ENCODE peak calls at places on chromosomes 11 and 22, in four cellular contexts. P, L, B and G are unnamed samples.

GRCh38 chr11:82080160-82080559 is 653.5 kb downstream of the FAM181B start:
- DNase-seq in P (peak; percentile 0), L (no peak), B (no peak), G (no peak)

GRCh38 chr11:2934057-2934550 is 4.9 kb upstream of the PHLDA2 start:
- DNase-seq in P (no peak), L (no peak), B (no peak), G (no peak)

GRCh38 chr11:8356731-8357504 is 93.2 kb upstream of the LMO1 start:
- DNase-seq in P (no peak), L (no peak), B (no peak), G (no peak)

GRCh38 chr11:8720376-8720775 is 37.8 kb downstream of the RPL27A start:
- DNase-seq in P (peak; percentile 18), L (no peak), B (no peak), G (no peak)

GRCh38 chr11:123233978-123234340 is 38.9 kb upstream of the CLMP start:
- DNase-seq in P (no peak), L (no peak), B (no peak), G (no peak)

GRCh38 chr11:92941676-92942571 is 27.5 kb upstream of the MTNR1B start:
- DNase-seq in P (peak; percentile 50), L (no peak), B (peak; percentile 64), G (peak; percentile 24)

GRCh38 chr11:109075976-109076375 is 346.0 kb upstream of the C11orf87 start:
- DNase-seq in P (no peak), L (no peak), B (no peak), G (no peak)

GRCh38 chr11:92651159-92651558 is 318.3 kb upstream of the MTNR1B start:
- DNase-seq in P (no peak), L (no peak), B (no peak), G (no peak)

GRCh38 chr11:133842730-133843129 is 2.6 kb downstream of the SPATA19 start:
- DNase-seq in P (no peak), L (no peak), B (no peak), G (no peak)

GRCh38 chr11:126327280-126328000 is 23.6 kb downstream of the DCPS start:
- DNase-seq in P (no peak), L (no peak), B (no peak), G (no peak)

GRCh38 chr22:37986371-37986770 is 2.0 kb upstream of the SOX10 start:
- DNase-seq in P (no peak), L (no peak), B (no peak), G (no peak)

GRCh38 chr22:37982938-37983859 is 1.2 kb downstream of the SOX10 start:
- DNase-seq in P (no peak), L (no peak), B (no peak), G (no peak)

GRCh38 chr22:37983860-37984791 is at the start of gene SOX10:
- DNase-seq in P (no peak), L (no peak), B (no peak), G (no peak)

GRCh38 chr22:37985751-37986281 is 1.5 kb upstream of the SOX10 start:
- DNase-seq in P (no peak), L (no peak), B (no peak), G (no peak)

GRCh38 chr22:37985050-37985585 is 763 bp upstream of the SOX10 start:
- DNase-seq in P (no peak), L (no peak), B (no peak), G (no peak)
- H3K4me1 ChIP-seq in P (no peaks in the 10 kb centered on the region), L (peaks cover 33% of the 10 kb centered on the region), B (no peaks in the 10 kb centered on the region), G (no peaks in the 10 kb centered on the region)

DNA sequence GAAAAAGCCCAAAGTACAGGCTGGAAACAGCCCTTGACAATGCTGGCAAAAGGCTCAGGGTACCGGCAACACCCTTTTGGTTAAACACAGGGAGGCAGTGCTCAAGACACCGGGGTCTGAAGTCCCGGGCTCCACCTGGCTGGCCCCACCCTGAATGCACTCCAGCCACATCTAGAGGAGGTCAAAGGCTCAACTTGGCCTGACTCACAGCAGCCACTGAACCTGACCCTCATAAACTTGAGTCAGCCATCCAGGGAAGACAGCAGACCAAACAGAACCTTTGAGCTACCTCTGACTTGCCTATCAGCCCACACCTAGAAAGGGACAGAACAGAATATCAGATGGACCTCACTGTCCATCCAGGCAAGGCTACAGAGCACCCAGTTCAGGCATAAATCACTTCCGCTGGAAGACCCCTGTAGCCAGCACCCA is 3.8 kb downstream of the CFL1 start:
- DNase-seq in P (no peak), L (no peak), B (peak; percentile 10), G (peak; percentile 93)
- H3K9ac ChIP-seq in P (no peak overlapping the region), L (no peak overlapping the region), B (no peak overlapping the region), G (peak overlapping the region; percentile 82)

GRCh38 chr11:102345923-102346322 is 1.1 kb upstream of the BIRC2 start:
- DNase-seq in P (peak; percentile 83), L (no peak), B (no peak), G (no peak)

GRCh38 chr11:102346748-102347525 is at the start of gene BIRC2:
- DNase-seq in P (peak; percentile 89), L (peak; percentile 92), B (peak; percentile 93), G (peak; percentile 96)

GRCh38 chr11:102343789-102344188 is 3.2 kb upstream of the BIRC2 start:
- DNase-seq in P (peak; percentile 54), L (no peak), B (no peak), G (no peak)

GRCh38 chr11:102347526-102348331 is 715 bp downstream of the BIRC2 start:
- DNase-seq in P (peak; percentile 29), L (no peak), B (peak; percentile 27), G (peak; percentile 76)

GRCh38 chr11:102346456-102346747 is 612 bp upstream of the BIRC2 start:
- DNase-seq in P (peak; percentile 79), L (no peak), B (no peak), G (no peak)
- H3K4me1 ChIP-seq in P (no peaks in the 10 kb centered on the region), L (no peaks in the 10 kb centered on the region), B (peaks cover 7% of the 10 kb centered on the region), G (no peaks in the 10 kb centered on the region)

GRCh38 chr11:10806206-10806605 is 2.5 kb downstream of the EIF4G2 start:
- DNase-seq in P (no peak), L (no peak), B (no peak), G (no peak)
- H3K9ac ChIP-seq in P (no peak overlapping the region), L (no peak overlapping the region), B (peak overlapping the region; percentile 100), G (no peak overlapping the region)

GRCh38 chr22:40637181-40638150 is 947 bp upstream of the MRTFA start:
- DNase-seq in P (no peak), L (no peak), B (no peak), G (peak; percentile 43)

GRCh38 chr22:40636380-40637180 is at the start of gene MRTFA:
- DNase-seq in P (peak; percentile 100), L (peak; percentile 97), B (peak; percentile 87), G (peak; percentile 100)

GRCh38 chr22:40634119-40634903 is 2.2 kb downstream of the MRTFA start:
- DNase-seq in P (no peak), L (no peak), B (no peak), G (no peak)

GRCh38 chr22:40635008-40635939 is 1.2 kb downstream of the MRTFA start:
- DNase-seq in P (peak; percentile 60), L (no peak), B (no peak), G (no peak)

GRCh38 chr22:40635940-40636379 is 559 bp downstream of the MRTFA start:
- DNase-seq in P (no peak), L (no peak), B (no peak), G (peak; percentile 50)
- H3K4me1 ChIP-seq in P (peaks cover 9% of the 10 kb centered on the region), L (no peaks in the 10 kb centered on the region), B (peaks cover 4% of the 10 kb centered on the region), G (peaks cover 3% of the 10 kb centered on the region)

DNA sequence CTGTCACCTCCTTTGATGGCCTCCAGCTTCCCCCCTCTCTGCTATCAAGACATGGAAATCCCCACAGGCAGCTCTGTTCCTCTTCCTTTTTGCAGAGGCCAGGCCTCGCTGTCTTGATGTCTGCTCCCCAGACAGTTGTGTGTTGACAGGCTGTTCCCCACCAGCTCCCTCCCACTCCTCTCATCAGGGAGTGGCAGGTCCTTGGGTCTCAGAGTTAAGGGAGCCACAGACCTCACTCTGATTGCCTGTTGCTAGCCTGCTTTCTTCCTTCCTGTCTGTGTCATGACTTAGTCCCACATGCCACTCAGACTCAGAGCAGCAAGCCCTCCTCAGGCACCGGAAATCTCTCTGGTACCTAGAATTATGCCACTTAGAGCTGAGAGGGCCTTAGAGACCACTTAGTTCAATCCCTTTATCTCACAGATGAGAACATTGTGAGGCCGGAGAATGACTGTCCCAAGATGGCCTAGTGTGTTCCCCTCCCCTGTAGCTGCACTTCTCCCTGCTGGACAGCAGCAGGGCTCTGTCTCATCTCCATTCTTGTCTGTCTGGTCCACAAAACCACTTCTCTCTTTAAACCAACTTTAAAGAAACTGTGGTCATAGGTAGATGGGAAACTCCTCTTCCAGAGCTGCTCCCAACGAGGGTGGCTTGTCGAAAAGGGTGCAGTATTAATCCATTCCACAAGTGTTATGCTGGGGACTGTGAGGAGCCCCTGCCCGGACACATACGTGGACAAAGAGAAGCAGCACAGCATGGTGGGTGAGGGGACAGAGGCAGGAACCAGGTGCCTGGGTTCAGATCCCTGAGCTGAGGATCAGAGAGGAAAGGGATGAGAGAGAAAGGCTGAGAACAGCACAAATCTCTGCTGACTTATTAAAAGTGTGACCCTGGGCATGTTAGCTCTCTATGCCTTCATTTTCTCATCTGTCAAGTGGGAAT is 4.2 kb downstream of the AMPD3 start:
- DNase-seq in P (no peak), L (no peak), B (no peak), G (no peak)
- H3K9ac ChIP-seq in P (no peak overlapping the region), L (no peak overlapping the region), B (no peak overlapping the region), G (peak overlapping the region; percentile 21)

GRCh38 chr11:12247543-12248287 is 129.7 kb upstream of the PARVA start:
- DNase-seq in P (no peak), L (no peak), B (no peak), G (no peak)
- H3K4me1 ChIP-seq in P (peaks cover 4% of the 10 kb centered on the region), L (peaks cover 12% of the 10 kb centered on the region), B (no peaks in the 10 kb centered on the region), G (peaks cover 12% of the 10 kb centered on the region)

GRCh38 chr11:116640641-116641402 is 132.0 kb downstream of the BUD13 start:
- DNase-seq in P (no peak), L (no peak), B (peak; percentile 36), G (no peak)
- H3K9ac ChIP-seq in P (no peak overlapping the region), L (no peak overlapping the region), B (no peak overlapping the region), G (no peak overlapping the region)

GRCh38 chr11:129969973-129970372 is 32.7 kb downstream of the PRDM10 start:
- DNase-seq in P (no peak), L (no peak), B (no peak), G (no peak)
- H3K4me1 ChIP-seq in P (peaks cover 2% of the 10 kb centered on the region), L (peaks cover 2% of the 10 kb centered on the region), B (no peaks in the 10 kb centered on the region), G (no peaks in the 10 kb centered on the region)